ENCODE peak calls at places on chromosomes 5 and 9, in four cellular contexts. One of them, this sample, is unnamed.

GRCh38 chr5:27473300-27474053 is 435.1 kb upstream of the CDH9 start:
- DNase-seq in HepG2: peak; percentile 21
- DNase-seq in H1: no peak
- DNase-seq in K562: peak; percentile 10
- DNase-seq in this sample: no peak

GRCh38 chr9:37121881-37122280 is 1.5 kb downstream of the ZCCHC7 start:
- DNase-seq in HepG2: no peak
- DNase-seq in H1: no peak
- DNase-seq in K562: no peak
- DNase-seq in this sample: no peak

GRCh38 chr9:81517954-81518353 is 171.4 kb downstream of the TLE1 start:
- DNase-seq in HepG2: no peak
- DNase-seq in H1: no peak
- DNase-seq in K562: no peak
- DNase-seq in this sample: no peak

GRCh38 chr5:159161361-159162214 is 47.8 kb downstream of the RNF145 start:
- DNase-seq in HepG2: no peak
- DNase-seq in H1: no peak
- DNase-seq in K562: no peak
- DNase-seq in this sample: no peak

GRCh38 chr9:93107825-93108161 is 11.8 kb downstream of the CARD19 start:
- DNase-seq in HepG2: no peak
- DNase-seq in H1: no peak
- DNase-seq in K562: no peak
- DNase-seq in this sample: no peak

GRCh38 chr9:7273575-7273974 is 515.8 kb downstream of the KDM4C start:
- DNase-seq in HepG2: no peak
- DNase-seq in H1: no peak
- DNase-seq in K562: peak; percentile 5
- DNase-seq in this sample: no peak

GRCh38 chr9:22170990-22171663 is 162.0 kb upstream of the CDKN2B start:
- DNase-seq in HepG2: no peak
- DNase-seq in H1: no peak
- DNase-seq in K562: no peak
- DNase-seq in this sample: no peak

GRCh38 chr5:109485030-109485429 is 75.3 kb upstream of the PJA2 start:
- DNase-seq in HepG2: peak; percentile 92
- DNase-seq in H1: no peak
- DNase-seq in K562: peak; percentile 28
- DNase-seq in this sample: no peak

GRCh38 chr9:79007701-79008483 is 563.9 kb upstream of the TLE4 start:
- DNase-seq in HepG2: no peak
- DNase-seq in H1: no peak
- DNase-seq in K562: no peak
- DNase-seq in this sample: no peak

GRCh38 chr5:91381774-91382492 is 1.2 kb downstream of the ARRDC3 start:
- DNase-seq in HepG2: peak; percentile 71
- DNase-seq in H1: no peak
- DNase-seq in K562: peak; percentile 72
- DNase-seq in this sample: peak; percentile 63

GRCh38 chr9:34628656-34629491 is at the start of gene ARID3C:
- DNase-seq in HepG2: no peak
- DNase-seq in H1: peak; percentile 70
- DNase-seq in K562: peak; percentile 56
- DNase-seq in this sample: no peak
- TF ChIP-seq SRF in HepG2: no peak
- TF ChIP-seq SRF in H1: no peak
- TF ChIP-seq SRF in K562: no peak
- TF ChIP-seq SRF in this sample: no peak

DNA sequence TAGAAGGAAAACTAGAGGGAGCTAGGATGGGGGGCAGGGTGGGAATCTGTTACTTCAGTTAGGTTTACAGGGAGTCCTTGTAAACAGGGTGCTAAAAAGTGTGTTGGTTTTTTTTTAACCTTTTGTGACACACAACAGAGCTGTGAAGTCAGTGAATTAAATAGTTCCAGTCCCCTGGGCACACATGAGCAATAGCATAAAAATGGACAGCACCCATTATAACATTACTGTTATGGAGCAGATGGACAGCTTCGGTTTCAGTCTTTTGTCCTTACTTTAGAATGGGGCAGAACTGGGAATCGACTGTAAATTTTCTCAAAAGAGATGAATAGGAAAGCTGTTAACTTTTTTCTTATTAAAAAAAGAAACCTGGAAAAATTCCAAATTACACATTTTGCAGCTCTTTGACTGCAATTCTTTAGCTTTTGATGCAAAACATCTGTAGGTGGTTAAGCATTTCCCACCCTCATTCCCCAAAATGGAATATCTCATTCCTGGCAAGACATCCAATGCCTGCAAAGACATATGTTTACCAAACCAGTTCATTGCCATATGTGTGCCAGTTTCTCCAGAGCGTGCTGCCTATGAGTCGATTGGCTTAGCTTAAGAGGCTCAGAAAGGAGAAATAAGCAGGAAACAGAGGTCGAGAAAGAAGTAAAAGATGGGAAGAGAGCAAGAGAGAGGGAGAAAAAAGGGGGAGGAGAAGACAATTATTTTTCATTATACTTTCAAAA is 212.3 kb upstream of the TMEM161B start:
- DNase-seq in HepG2: no peak
- DNase-seq in H1: no peak
- DNase-seq in K562: no peak
- DNase-seq in this sample: no peak
- TF ChIP-seq ATF3 in HepG2: no peak
- TF ChIP-seq ATF3 in H1: no peak
- TF ChIP-seq ATF3 in K562: no peak
- TF ChIP-seq ATF3 in this sample: no peak

GRCh38 chr5:174352681-174353080 is 307.2 kb downstream of the NSG2 start:
- DNase-seq in HepG2: no peak
- DNase-seq in H1: no peak
- DNase-seq in K562: no peak
- DNase-seq in this sample: no peak
- TF ChIP-seq SRF in HepG2: no peak
- TF ChIP-seq SRF in H1: no peak
- TF ChIP-seq SRF in K562: no peak
- TF ChIP-seq SRF in this sample: no peak

GRCh38 chr9:137453643-137454081 is 5.5 kb downstream of the NSMF start:
- DNase-seq in HepG2: peak; percentile 41
- DNase-seq in H1: peak; percentile 86
- DNase-seq in K562: peak; percentile 90
- DNase-seq in this sample: no peak
- TF ChIP-seq ATF3 in HepG2: no peak
- TF ChIP-seq ATF3 in H1: no peak
- TF ChIP-seq ATF3 in K562: no peak
- TF ChIP-seq ATF3 in this sample: no peak

This sample was measured in HCT116.